ENCODE peak calls at places on chromosomes 16 and 17, in nine cellular contexts. One of them, this sample, is unnamed.

GRCh38 chr17:72502940-72503341 is 382.1 kb downstream of the SOX9 start:
- DNase-seq in GM18507: no peak
- DNase-seq in NAMALWA: no peak
- DNase-seq in GM03348: peak
- DNase-seq in NCI-H1092: no peak
- DNase-seq in anterior cingulate cortex: no peak
- DNase-seq in tibial nerve: no peak
- DNase-seq in A172: no peak
- DNase-seq in head of caudate nucleus: no peak
- DNase-seq in this sample: no peak

GRCh38 chr17:81713556-81714411 is 1.7 kb downstream of the SLC25A10 start:
- DNase-seq in NCI-H1092: no peak
- DNase-seq in NAMALWA: no peak
- DNase-seq in tibial nerve: no peak
- DNase-seq in A172: no peak
- DNase-seq in GM03348: no peak
- DNase-seq in anterior cingulate cortex: no peak
- DNase-seq in GM18507: no peak
- DNase-seq in head of caudate nucleus: no peak
- DNase-seq in this sample: no peak

GRCh38 chr17:4541041-4541327 is 14.2 kb downstream of the MYBBP1A start:
- DNase-seq in NCI-H1092: no peak
- DNase-seq in NAMALWA: no peak
- DNase-seq in GM03348: no peak
- DNase-seq in GM18507: no peak
- DNase-seq in anterior cingulate cortex: no peak
- DNase-seq in A172: no peak
- DNase-seq in tibial nerve: no peak
- DNase-seq in head of caudate nucleus: no peak
- DNase-seq in this sample: peak

GRCh38 chr17:14198575-14198974 is 38.1 kb downstream of the CDRT15 start:
- DNase-seq in GM03348: no peak
- DNase-seq in A172: no peak
- DNase-seq in anterior cingulate cortex: no peak
- DNase-seq in GM18507: no peak
- DNase-seq in NCI-H1092: no peak
- DNase-seq in head of caudate nucleus: no peak
- DNase-seq in NAMALWA: no peak
- DNase-seq in tibial nerve: no peak
- DNase-seq in this sample: no peak

GRCh38 chr17:66417300-66417719 is 114.9 kb downstream of the PRKCA start:
- DNase-seq in GM18507: no peak
- DNase-seq in A172: no peak
- DNase-seq in anterior cingulate cortex: no peak
- DNase-seq in GM03348: no peak
- DNase-seq in NCI-H1092: no peak
- DNase-seq in head of caudate nucleus: no peak
- DNase-seq in tibial nerve: no peak
- DNase-seq in NAMALWA: no peak
- DNase-seq in this sample: no peak

GRCh38 chr17:64607862-64608565 is 54.1 kb downstream of the SMURF2 start:
- DNase-seq in anterior cingulate cortex: no peak
- DNase-seq in tibial nerve: no peak
- DNase-seq in GM18507: no peak
- DNase-seq in A172: no peak
- DNase-seq in NCI-H1092: no peak
- DNase-seq in head of caudate nucleus: no peak
- DNase-seq in NAMALWA: no peak
- DNase-seq in GM03348: no peak
- DNase-seq in this sample: no peak

GRCh38 chr17:69524854-69525253 is 110.4 kb downstream of the MAP2K6 start:
- DNase-seq in head of caudate nucleus: no peak
- DNase-seq in NAMALWA: peak
- DNase-seq in anterior cingulate cortex: no peak
- DNase-seq in GM03348: no peak
- DNase-seq in tibial nerve: no peak
- DNase-seq in A172: no peak
- DNase-seq in GM18507: no peak
- DNase-seq in NCI-H1092: no peak
- DNase-seq in this sample: no peak

GRCh38 chr16:86806181-86806837 is 228.0 kb downstream of the FOXL1 start:
- DNase-seq in GM03348: no peak
- DNase-seq in NAMALWA: no peak
- DNase-seq in head of caudate nucleus: no peak
- DNase-seq in A172: no peak
- DNase-seq in tibial nerve: no peak
- DNase-seq in GM18507: no peak
- DNase-seq in NCI-H1092: no peak
- DNase-seq in anterior cingulate cortex: no peak
- DNase-seq in this sample: no peak

GRCh38 chr16:47713225-47713595 is 252.1 kb downstream of the PHKB start:
- DNase-seq in tibial nerve: no peak
- DNase-seq in head of caudate nucleus: no peak
- DNase-seq in anterior cingulate cortex: no peak
- DNase-seq in GM18507: no peak
- DNase-seq in NAMALWA: no peak
- DNase-seq in GM03348: peak
- DNase-seq in NCI-H1092: no peak
- DNase-seq in A172: peak
- DNase-seq in this sample: no peak

This sample was measured in posterior cingulate gyrus.